ENCODE peak calls at places on chromosome 2, in four cellular contexts. U is NCI-H748 treated with DMSO at 0.1 percent for 48 hours, K is T follicular helper cell, G is mammary epithelial cell. Z is an unnamed sample.

GRCh38 chr2:98127229-98127989 is 40.4 kb downstream of the VWA3B start:
- DNase-seq in U (no peak), K (no peak), G (peak), Z (no peak)

GRCh38 chr2:189142893-189143759 is 36.4 kb downstream of the COL5A2 start:
- DNase-seq in U (no peak), K (peak), G (peak), Z (peak)

GRCh38 chr2:201149064-201149820 is 33.3 kb downstream of the CFLAR start:
- DNase-seq in U (no peak), K (no peak), G (peak), Z (no peak)

GRCh38 chr2:157722580-157723234 is 94.0 kb upstream of the ACVR1C start:
- DNase-seq in U (peak), K (no peak), G (no peak), Z (no peak)

GRCh38 chr2:241134711-241135110 is 14.6 kb downstream of the PASK start:
- DNase-seq in U (no peak), K (no peak), G (no peak), Z (no peak)

GRCh38 chr2:225694664-225695063 is 295.2 kb downstream of the NYAP2 start:
- DNase-seq in U (no peak), K (no peak), G (no peak), Z (no peak)

GRCh38 chr2:152075427-152076050 is 23.3 kb downstream of the CACNB4 start:
- DNase-seq in U (no peak), K (no peak), G (no peak), Z (no peak)

GRCh38 chr2:232838406-232838874 is 31.6 kb upstream of the SNORC start:
- DNase-seq in U (no peak), K (peak), G (peak), Z (peak)

GRCh38 chr2:188976545-188977268 is 2.5 kb downstream of the COL3A1 start:
- DNase-seq in U (no peak), K (no peak), G (no peak), Z (no peak)

GRCh38 chr2:14817848-14818247 is 185.3 kb downstream of the LRATD1 start:
- DNase-seq in U (no peak), K (no peak), G (no peak), Z (no peak)

GRCh38 chr2:71945133-71945959 is 202.3 kb downstream of the CYP26B1 start:
- DNase-seq in U (no peak), K (no peak), G (no peak), Z (no peak)

GRCh38 chr2:127423476-127423840 is 5.2 kb downstream of the PROC start:
- DNase-seq in U (no peak), K (no peak), G (peak), Z (no peak)

GRCh38 chr2:57877811-57878572 is 168.6 kb upstream of the VRK2 start:
- DNase-seq in U (peak), K (no peak), G (no peak), Z (no peak)

Z was measured in effector CD8-positive, alpha-beta T cell.